ENCODE peak calls at places on chromosomes 13 and 19, in eight cellular contexts. Q, J, K, A, S, T, B and V are unnamed samples. For H3K9me3, the result is how much of the 10 kb centered on the place peaks cover.

GRCh38 chr19:40348961-40349507 is 539 bp downstream of the PLD3 start:
- DNase-seq in K (no peak), S (no peak), B (peak), T (peak), A (peak), J (no peak), Q (no peak), V (no peak)

GRCh38 chr13:114313061-114313860 is 1.0 kb upstream of the CHAMP1 start:
- DNase-seq in K (no peak), S (no peak), A (no peak), B (peak), J (peak), Q (no peak), T (no peak), V (no peak)

GRCh38 chr19:7559102-7559501 is 23.6 kb downstream of the PNPLA6 start:
- DNase-seq in K (no peak), A (no peak), B (no peak), S (no peak), Q (no peak), T (no peak), J (no peak), V (no peak)

GRCh38 chr13:47000166-47000565 is 103.3 kb upstream of the HTR2A start:
- DNase-seq in Q (no peak), B (peak), K (no peak), J (no peak), S (no peak), T (no peak), A (no peak), V (no peak)

GRCh38 chr13:66152596-66152995 is 1077.5 kb downstream of the PCDH9 start:
- DNase-seq in T (no peak), Q (no peak), B (no peak), J (no peak), K (no peak), S (no peak), A (no peak), V (no peak)

GRCh38 chr19:8206147-8207087 is 2.8 kb upstream of the CERS4 start:
- DNase-seq in K (no peak), B (no peak), A (peak), S (no peak), T (no peak), J (no peak), Q (no peak), V (no peak)

GRCh38 chr19:33350538-33351309 is 22.8 kb upstream of the CEBPG start:
- DNase-seq in J (no peak), T (no peak), S (no peak), Q (no peak), K (peak), A (no peak), B (peak), V (no peak)

GRCh38 chr13:29953542-29953941 is 103.1 kb upstream of the UBL3 start:
- DNase-seq in T (no peak), Q (no peak), S (no peak), B (no peak), J (no peak), A (no peak), K (no peak), V (no peak)

GRCh38 chr19:5913739-5914357 is at the start of gene CAPS:
- DNase-seq in T (no peak), S (no peak), Q (peak), A (no peak), B (peak), J (no peak), K (no peak), V (no peak)

GRCh38 chr13:37608750-37609339 is 10.3 kb upstream of the POSTN start:
- DNase-seq in T (no peak), S (no peak), B (no peak), Q (no peak), A (no peak), J (no peak), K (no peak), V (no peak)

GRCh38 chr13:89468081-89468480 is 1796.9 kb downstream of the SLITRK5 start:
- DNase-seq in A (no peak), S (no peak), B (no peak), T (no peak), Q (no peak), J (no peak), K (no peak), V (no peak)
- H3K9me3 ChIP-seq in A (under half), S (under half), B (under half), T (under half), Q (under half), J (under half), K (under half), V (under half)

GRCh38 chr19:16324064-16324383 is 602 bp upstream of the KLF2 start:
- DNase-seq in J (no peak), T (no peak), B (no peak), Q (no peak), S (no peak), K (no peak), A (no peak), V (peak)
- H3K27ac ChIP-seq in J (peak), T (peak), B (peak), Q (peak), S (peak), K (peak), A (no peak), V (peak)

GRCh38 chr13:99258946-99259345 is 767 bp upstream of the GPR18 start:
- DNase-seq in J (peak), Q (no peak), K (no peak), A (no peak), B (no peak), T (no peak), S (no peak), V (no peak)

GRCh38 chr13:99258210-99258860 is at the start of gene GPR18:
- DNase-seq in T (no peak), B (no peak), J (peak), A (no peak), S (no peak), Q (no peak), K (no peak), V (no peak)

GRCh38 chr13:99263386-99263785 is 5.2 kb upstream of the GPR18 start:
- DNase-seq in A (no peak), S (no peak), K (no peak), Q (no peak), T (no peak), J (no peak), B (no peak), V (no peak)

GRCh38 chr13:99260216-99260615 is 2.0 kb upstream of the GPR18 start:
- DNase-seq in S (no peak), A (no peak), T (no peak), B (peak), J (no peak), Q (no peak), K (no peak), V (no peak)

DNA sequence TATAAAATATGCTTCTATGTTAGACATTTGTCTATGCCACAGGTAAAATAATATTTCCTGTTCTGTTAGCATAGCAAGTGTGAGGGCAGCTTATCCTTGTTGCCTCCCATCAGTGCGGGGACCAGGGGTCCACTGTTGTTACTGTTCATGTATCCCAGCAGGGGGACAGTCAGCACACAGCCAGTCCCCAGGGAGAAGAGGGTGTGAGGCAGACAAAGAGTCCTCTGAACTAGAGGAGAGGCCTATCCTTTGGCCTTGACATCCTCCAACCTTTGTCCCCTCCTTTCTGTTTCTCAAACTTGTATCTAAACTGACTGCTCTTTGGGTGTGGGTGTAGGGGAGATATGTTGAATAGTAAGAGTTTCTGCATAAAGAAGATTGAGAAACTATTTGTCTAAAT is 2.9 kb upstream of the GPR18 start:
- DNase-seq in K (no peak), B (no peak), A (no peak), J (no peak), S (no peak), Q (no peak), T (no peak), V (no peak)
- H3K9me3 ChIP-seq in K (under half), B (under half), A (under half), J (under half), S (under half), Q (under half), T (under half), V (under half)

GRCh38 chr19:57664269-57665127 is 4.2 kb upstream of the ZSCAN4 start:
- DNase-seq in K (peak), S (peak), A (peak), B (peak), Q (peak), T (peak), J (no peak), V (no peak)
- H3K27ac ChIP-seq in K (peak), S (no peak), A (peak), B (no peak), Q (peak), T (peak), J (no peak), V (no peak)

GRCh38 chr19:22606954-22607652 is 27.0 kb upstream of the ZNF492 start:
- DNase-seq in T (no peak), Q (peak), B (no peak), S (no peak), J (no peak), A (no peak), K (no peak), V (no peak)

GRCh38 chr19:22607653-22608430 is 26.3 kb upstream of the ZNF492 start:
- DNase-seq in Q (no peak), A (no peak), K (no peak), T (no peak), S (no peak), B (no peak), J (no peak), V (no peak)

GRCh38 chr19:22605275-22606211 is 28.6 kb upstream of the ZNF492 start:
- DNase-seq in T (no peak), S (no peak), J (no peak), Q (peak), B (no peak), A (no peak), K (no peak), V (no peak)

GRCh38 chr19:22604571-22605274 is 29.4 kb upstream of the ZNF492 start:
- DNase-seq in A (no peak), J (no peak), S (no peak), B (no peak), T (no peak), Q (no peak), K (no peak), V (no peak)

DNA sequence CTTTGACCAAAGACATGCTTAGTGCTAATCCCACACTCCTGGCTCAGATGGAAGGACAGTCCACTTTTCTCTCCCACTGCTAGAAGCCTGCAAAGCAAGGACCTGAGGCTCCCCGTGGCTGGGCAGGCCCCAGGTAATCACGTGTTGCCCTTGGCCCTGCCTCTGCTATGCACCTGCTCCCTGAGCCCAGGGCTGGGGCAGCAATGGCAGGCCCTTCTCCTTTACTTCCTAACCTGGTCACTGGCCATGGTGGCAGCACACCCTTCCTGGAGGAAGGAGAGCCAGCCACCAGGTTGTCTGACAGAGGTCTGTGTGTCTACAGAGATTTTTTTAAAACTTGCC is 27.9 kb upstream of the ZNF492 start:
- DNase-seq in A (no peak), Q (peak), B (no peak), K (no peak), T (no peak), J (no peak), S (no peak), V (no peak)
- H3K9me3 ChIP-seq in A (half or more), Q (under half), B (under half), K (under half), T (under half), J (under half), S (under half), V (under half)

DNA sequence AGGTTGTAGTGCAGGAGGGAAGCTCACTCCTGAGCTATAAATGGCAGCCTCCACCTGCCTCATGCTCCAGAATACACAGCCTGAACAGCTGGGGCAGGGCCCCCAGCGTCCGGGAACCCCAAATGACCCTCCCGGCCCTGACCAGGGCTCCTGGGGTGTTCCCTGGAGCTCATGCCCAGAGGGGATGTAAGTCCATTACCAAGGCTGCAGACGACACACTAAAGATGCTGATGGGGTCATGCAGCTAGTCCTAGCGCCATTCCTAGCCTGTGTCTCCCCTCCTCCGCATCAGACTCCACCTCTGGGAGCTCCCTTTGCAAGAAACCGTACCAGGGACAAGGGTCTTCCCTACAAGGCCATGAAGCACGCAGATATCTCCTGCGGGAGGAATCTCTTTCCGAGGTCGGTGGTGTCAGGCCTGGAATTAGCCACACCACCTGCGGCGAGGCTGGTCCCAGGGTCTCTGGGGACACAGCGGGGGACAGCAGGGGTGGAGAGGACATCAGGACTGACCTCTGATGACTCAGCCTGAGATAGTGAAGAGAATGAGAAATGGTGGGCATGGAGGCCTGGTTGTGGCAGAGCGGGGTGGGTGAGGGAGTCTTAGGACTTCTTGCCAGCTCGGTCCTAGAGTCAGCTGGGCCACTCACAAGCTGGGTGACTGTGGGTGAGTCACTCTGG is 11.9 kb upstream of the TPM4 start:
- DNase-seq in S (no peak), T (no peak), A (no peak), J (no peak), Q (no peak), B (no peak), K (no peak), V (no peak)
- H3K27ac ChIP-seq in S (no peak), T (no peak), A (no peak), J (no peak), Q (no peak), B (peak), K (no peak), V (no peak)

GRCh38 chr19:49149652-49150105 is 5.5 kb downstream of the HRC start:
- DNase-seq in T (peak), S (no peak), J (no peak), Q (peak), B (peak), A (peak), K (peak), V (no peak)
- H3K9me3 ChIP-seq in T (under half), S (under half), J (under half), Q (under half), B (under half), A (under half), K (under half), V (under half)

GRCh38 chr19:41551212-41551610 is 24.8 kb upstream of the CEACAM21 start:
- DNase-seq in T (no peak), S (no peak), J (no peak), K (no peak), B (no peak), Q (no peak), A (no peak), V (no peak)
- H3K27ac ChIP-seq in T (peak), S (peak), J (peak), K (no peak), B (no peak), Q (no peak), A (no peak), V (peak)

GRCh38 chr19:1061987-1062386 is 5.0 kb upstream of the ARHGAP45 start:
- DNase-seq in J (peak), T (no peak), A (no peak), B (no peak), Q (no peak), K (no peak), S (no peak), V (no peak)
- H3K9me3 ChIP-seq in J (under half), T (under half), A (under half), B (under half), Q (under half), K (under half), S (under half), V (under half)